ENCODE peak calls at places on chromosomes 12 and 14, in six cellular contexts. Q is SK-N-SH, D is A549, O is K562, H is GM12878, Y is HepG2. E is an unnamed sample.

GRCh38 chr12:96205909-96206308 is 11.7 kb downstream of the ELK3 start:
- DNase-seq in Q (no peak), D (no peak), O (no peak), H (no peak), Y (no peak), E (no peak)

GRCh38 chr14:36997843-36998242 is 174.6 kb downstream of the SLC25A21 start:
- DNase-seq in Q (no peak), D (no peak), O (no peak), H (no peak), Y (no peak), E (peak; percentile 10)

GRCh38 chr12:16913832-16914490 is 308.0 kb upstream of the LMO3 start:
- DNase-seq in Q (no peak), D (peak; percentile 10), O (no peak), H (no peak), Y (no peak), E (no peak)

GRCh38 chr14:35140718-35141581 is 18.6 kb downstream of the PRORP start:
- DNase-seq in Q (peak; percentile 45), D (no peak), O (no peak), H (no peak), Y (peak; percentile 68), E (peak; percentile 52)

GRCh38 chr14:91140672-91141071 is 26.8 kb downstream of the DGLUCY start:
- DNase-seq in Q (peak; percentile 40), D (peak; percentile 67), O (no peak), H (no peak), Y (peak; percentile 55), E (no peak)

GRCh38 chr12:86118161-86118560 is 138.0 kb downstream of the MGAT4C start:
- DNase-seq in Q (no peak), D (no peak), O (no peak), H (no peak), Y (no peak), E (no peak)

GRCh38 chr14:55780156-55780946 is 200.3 kb downstream of the KTN1 start:
- DNase-seq in Q (no peak), D (peak; percentile 35), O (no peak), H (no peak), Y (no peak), E (peak; percentile 33)

GRCh38 chr14:99318959-99319295 is 46.9 kb upstream of the BCL11B start:
- DNase-seq in Q (no peak), D (no peak), O (no peak), H (no peak), Y (no peak), E (no peak)

GRCh38 chr14:73722581-73722980 is 8.4 kb upstream of the PNMA1 start:
- DNase-seq in Q (no peak), D (no peak), O (no peak), H (no peak), Y (no peak), E (no peak)

GRCh38 chr12:113130457-113131135 is 5.0 kb downstream of the RASAL1 start:
- DNase-seq in Q (peak; percentile 73), D (peak; percentile 48), O (peak; percentile 27), H (no peak), Y (peak; percentile 29), E (no peak)

GRCh38 chr12:57744194-57744776 is 554 bp upstream of the TSPAN31 start:
- DNase-seq in Q (peak; percentile 86), D (peak; percentile 94), O (peak; percentile 83), H (peak; percentile 55), Y (no peak), E (peak; percentile 85)

GRCh38 chr12:102833687-102834435 is 83.2 kb downstream of the PAH start:
- DNase-seq in Q (no peak), D (peak; percentile 21), O (peak; percentile 3), H (no peak), Y (no peak), E (no peak)

GRCh38 chr12:50525422-50525821 is 20.6 kb downstream of the DIP2B start:
- DNase-seq in Q (no peak), D (no peak), O (no peak), H (no peak), Y (no peak), E (no peak)

GRCh38 chr14:100530270-100531072 is 56.7 kb downstream of the BEGAIN start:
- DNase-seq in Q (no peak), D (no peak), O (no peak), H (no peak), Y (no peak), E (no peak)

GRCh38 chr14:23377873-23378563 is 1.2 kb downstream of the CMTM5 start:
- DNase-seq in Q (no peak), D (no peak), O (no peak), H (no peak), Y (no peak), E (no peak)

GRCh38 chr12:100528044-100528443 is 45.4 kb upstream of the GAS2L3 start:
- DNase-seq in Q (no peak), D (no peak), O (no peak), H (no peak), Y (no peak), E (no peak)

GRCh38 chr14:91220581-91221000 is 23.9 kb downstream of the GPR68 start:
- DNase-seq in Q (no peak), D (no peak), O (no peak), H (no peak), Y (no peak), E (no peak)

GRCh38 chr12:57735952-57736742 is 2.4 kb downstream of the AGAP2 start:
- DNase-seq in Q (peak; percentile 87), D (peak; percentile 67), O (peak; percentile 77), H (no peak), Y (peak; percentile 37), E (peak; percentile 37)

GRCh38 chr12:75933136-75933535 is 98.4 kb downstream of the PHLDA1 start:
- DNase-seq in Q (no peak), D (peak; percentile 89), O (no peak), H (no peak), Y (no peak), E (peak; percentile 96)

GRCh38 chr12:80553316-80553715 is 109.3 kb downstream of the PTPRQ start:
- DNase-seq in Q (no peak), D (peak; percentile 27), O (no peak), H (no peak), Y (no peak), E (peak; percentile 93)

GRCh38 chr12:12872139-12872933 is 19.0 kb upstream of the GPRC5A start:
- DNase-seq in Q (no peak), D (peak; percentile 95), O (no peak), H (no peak), Y (peak; percentile 46), E (peak; percentile 88)

GRCh38 chr12:2064078-2064507 is 11.3 kb downstream of the CACNA1C start:
- DNase-seq in Q (peak; percentile 73), D (no peak), O (no peak), H (peak; percentile 28), Y (no peak), E (peak; percentile 59)

GRCh38 chr12:95802482-95803264 is 12.1 kb upstream of the NTN4 start:
- DNase-seq in Q (no peak), D (peak; percentile 98), O (no peak), H (no peak), Y (peak; percentile 85), E (peak; percentile 93)

GRCh38 chr12:2126676-2127406 is 74.1 kb downstream of the CACNA1C start:
- DNase-seq in Q (no peak), D (no peak), O (no peak), H (no peak), Y (no peak), E (no peak)

GRCh38 chr12:123092866-123093265 is 58.0 kb downstream of the PITPNM2 start:
- DNase-seq in Q (no peak), D (no peak), O (no peak), H (no peak), Y (no peak), E (no peak)

GRCh38 chr12:85557850-85558249 is 277.8 kb downstream of the ALX1 start:
- DNase-seq in Q (no peak), D (no peak), O (no peak), H (no peak), Y (no peak), E (no peak)

GRCh38 chr12:532908-533565 is 73.3 kb downstream of the B4GALNT3 start:
- DNase-seq in Q (no peak), D (no peak), O (no peak), H (no peak), Y (no peak), E (peak; percentile 64)

GRCh38 chr14:44316647-44317432 is 190.2 kb downstream of the FSCB start:
- DNase-seq in Q (no peak), D (peak; percentile 92), O (peak; percentile 58), H (no peak), Y (peak; percentile 58), E (peak; percentile 93)
- TF ChIP-seq SMC3 in Q (no peak), D (no peak), O (no peak), H (no peak), Y (no peak), E (no peak)

GRCh38 chr12:48072266-48072665 is 33.6 kb downstream of the SENP1 start:
- DNase-seq in Q (no peak), D (no peak), O (no peak), H (no peak), Y (no peak), E (no peak)

GRCh38 chr12:48070033-48070432 is 35.8 kb downstream of the SENP1 start:
- DNase-seq in Q (no peak), D (no peak), O (no peak), H (no peak), Y (no peak), E (no peak)

GRCh38 chr12:48074266-48074665 is 31.6 kb downstream of the SENP1 start:
- DNase-seq in Q (no peak), D (no peak), O (no peak), H (no peak), Y (no peak), E (no peak)

GRCh38 chr12:48070731-48071130 is 35.1 kb downstream of the SENP1 start:
- DNase-seq in Q (no peak), D (no peak), O (no peak), H (no peak), Y (no peak), E (no peak)

DNA sequence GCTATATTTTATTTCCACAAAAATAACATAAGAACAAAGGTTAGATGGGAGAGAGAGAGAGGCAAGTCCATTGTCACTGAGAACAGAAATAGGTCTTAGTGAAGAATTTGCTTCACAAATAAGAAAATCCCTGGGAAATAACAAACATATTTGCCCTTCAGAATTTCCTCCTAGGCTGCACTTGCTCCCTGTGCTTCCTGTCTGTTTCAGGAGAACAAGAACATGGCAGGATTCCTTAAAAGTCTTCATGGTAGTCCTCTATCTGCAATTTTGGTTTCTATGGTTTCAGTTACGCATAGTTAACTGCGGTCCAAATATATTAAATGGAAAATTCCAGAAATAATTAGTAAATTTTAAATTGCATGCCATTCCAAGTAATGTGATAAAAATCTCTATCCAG is 34.1 kb downstream of the SENP1 start:
- DNase-seq in Q (no peak), D (no peak), O (no peak), H (no peak), Y (no peak), E (no peak)
- TF ChIP-seq SMC3 in Q (no peak), D (no peak), O (no peak), H (no peak), Y (no peak), E (no peak)

DNA sequence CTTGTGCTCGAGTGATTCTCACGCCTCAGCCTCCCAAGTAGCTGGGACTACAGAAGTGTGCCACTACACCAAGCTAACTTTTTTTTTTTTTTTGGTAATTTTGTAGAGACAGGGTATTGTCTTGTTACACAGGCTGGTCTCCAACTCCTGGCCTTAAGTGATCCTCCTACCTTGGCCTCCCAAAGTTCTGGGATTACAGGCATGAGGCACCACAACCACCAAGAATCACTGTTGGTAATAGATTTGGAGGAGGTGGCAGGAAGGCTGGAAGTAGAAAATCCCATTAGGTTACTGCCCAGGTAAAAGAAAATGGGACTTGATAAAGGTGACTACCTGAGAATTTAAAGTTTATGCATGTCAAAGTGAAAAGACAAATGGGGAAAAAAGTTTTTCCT is 1.4 kb upstream of the CDCA4 start:
- DNase-seq in Q (no peak), D (no peak), O (no peak), H (no peak), Y (no peak), E (no peak)
- TF ChIP-seq SMC3 in Q (no peak), D (no peak), O (no peak), H (no peak), Y (no peak), E (no peak)

GRCh38 chr14:57029620-57030253 is 219.5 kb upstream of the OTX2 start:
- DNase-seq in Q (no peak), D (no peak), O (no peak), H (no peak), Y (no peak), E (no peak)
- TF ChIP-seq SMC3 in Q (no peak), D (no peak), O (no peak), H (no peak), Y (no peak), E (no peak)